ENCODE peak calls at places on chromosomes 11 and 22, in four cellular contexts. A is bronchial epithelial cell, Z is AG04450, B is body of pancreas. I is an unnamed sample.

GRCh38 chr11:36635463-36635862 is 37.4 kb upstream of the RAG2 start:
- DNase-seq in A (no peak), Z (no peak), B (no peak), I (no peak)

GRCh38 chr11:67409781-67410368 is 5.6 kb upstream of the CARNS1 start:
- DNase-seq in A (no peak), Z (no peak), B (peak), I (no peak)

GRCh38 chr11:18523079-18523478 is 3.7 kb downstream of the TSG101 start:
- DNase-seq in A (peak), Z (no peak), B (no peak), I (no peak)

GRCh38 chr11:126311464-126312291 is 7.8 kb downstream of the DCPS start:
- DNase-seq in A (no peak), Z (no peak), B (no peak), I (no peak)

GRCh38 chr22:31637938-31638618 is 23.9 kb downstream of the PISD start:
- DNase-seq in A (peak), Z (no peak), B (no peak), I (no peak)

GRCh38 chr11:105398636-105399035 is 211.2 kb upstream of the GRIA4 start:
- DNase-seq in A (no peak), Z (no peak), B (no peak), I (no peak)

GRCh38 chr11:27471588-27472397 is 797 bp downstream of the LGR4 start:
- DNase-seq in A (no peak), Z (no peak), B (peak), I (no peak)

GRCh38 chr11:104043678-104044239 is 7.3 kb downstream of the DDI1 start:
- DNase-seq in A (no peak), Z (no peak), B (no peak), I (no peak)

GRCh38 chr22:50469377-50470305 is 5.2 kb downstream of the SBF1 start:
- DNase-seq in A (peak), Z (no peak), B (peak), I (no peak)

GRCh38 chr11:64870176-64870892 is 8.1 kb downstream of the EHD1 start:
- DNase-seq in A (peak), Z (no peak), B (no peak), I (no peak)

GRCh38 chr11:119148855-119149370 is at the start of gene ABCG4:
- DNase-seq in A (no peak), Z (no peak), B (peak), I (no peak)

GRCh38 chr11:7573558-7574296 is 59.9 kb downstream of the PPFIBP2 start:
- DNase-seq in A (no peak), Z (no peak), B (no peak), I (no peak)

GRCh38 chr11:67545280-67545679 is 22.0 kb upstream of the CABP2 start:
- DNase-seq in A (no peak), Z (no peak), B (peak), I (no peak)

GRCh38 chr11:64250875-64251721 is at the start of gene PLCB3:
- DNase-seq in A (no peak), Z (no peak), B (peak), I (no peak)

GRCh38 chr11:102121329-102121728 is 11.1 kb downstream of the YAP1 start:
- DNase-seq in A (no peak), Z (no peak), B (no peak), I (no peak)

GRCh38 chr11:68450711-68451110 is 9.8 kb upstream of the PPP6R3 start:
- DNase-seq in A (no peak), Z (no peak), B (no peak), I (no peak)

GRCh38 chr11:4118107-4118506 is 23.5 kb downstream of the RRM1 start:
- DNase-seq in A (peak), Z (no peak), B (no peak), I (no peak)

GRCh38 chr11:35247863-35248262 is 108.9 kb downstream of the CD44 start:
- DNase-seq in A (no peak), Z (no peak), B (no peak), I (no peak)

GRCh38 chr22:23524226-23524625 is 55.9 kb downstream of the IGLL1 start:
- DNase-seq in A (no peak), Z (no peak), B (no peak), I (no peak)

GRCh38 chr22:45067731-45068130 is 57.9 kb upstream of the PHF21B start:
- DNase-seq in A (no peak), Z (no peak), B (no peak), I (no peak)

GRCh38 chr11:2896047-2896446 is 10.5 kb upstream of the CDKN1C start:
- DNase-seq in A (no peak), Z (no peak), B (no peak), I (no peak)

GRCh38 chr22:35674335-35674734 is 26.1 kb downstream of the APOL6 start:
- DNase-seq in A (no peak), Z (no peak), B (no peak), I (no peak)

GRCh38 chr11:134634897-134635831 is 223.1 kb upstream of the B3GAT1 start:
- DNase-seq in A (no peak), Z (no peak), B (no peak), I (peak)
- TF ChIP-seq CTCF in A (no peak), Z (no peak), B (no peak), I (no peak)

GRCh38 chr11:12377106-12377823 is at the start of gene PARVA:
- DNase-seq in A (peak), Z (peak), B (peak), I (no peak)
- TF ChIP-seq CTCF in A (no peak), Z (no peak), B (peak), I (no peak)

GRCh38 chr11:117410861-117411725 is 83.4 kb downstream of the CEP164 start:
- DNase-seq in A (no peak), Z (no peak), B (no peak), I (no peak)

GRCh38 chr11:117410238-117410637 is 82.6 kb downstream of the CEP164 start:
- DNase-seq in A (no peak), Z (no peak), B (no peak), I (no peak)

GRCh38 chr11:117412176-117412575 is 84.5 kb downstream of the CEP164 start:
- DNase-seq in A (no peak), Z (no peak), B (no peak), I (no peak)

GRCh38 chr11:117412653-117413275 is 85.1 kb downstream of the CEP164 start:
- DNase-seq in A (no peak), Z (no peak), B (no peak), I (no peak)

GRCh38 chr11:117411736-117412135 is 84.1 kb downstream of the CEP164 start:
- DNase-seq in A (no peak), Z (no peak), B (no peak), I (no peak)
- TF ChIP-seq CTCF in A (no peak), Z (no peak), B (no peak), I (no peak)

GRCh38 chr11:58060535-58060934 is 29.8 kb downstream of the OR6Q1 start:
- DNase-seq in A (no peak), Z (no peak), B (peak), I (no peak)

GRCh38 chr11:58058276-58059010 is 27.7 kb downstream of the OR6Q1 start:
- DNase-seq in A (peak), Z (no peak), B (peak), I (peak)

GRCh38 chr11:58059011-58059358 is 28.2 kb downstream of the OR6Q1 start:
- DNase-seq in A (peak), Z (peak), B (peak), I (no peak)

GRCh38 chr11:58061813-58062212 is 31.1 kb downstream of the OR6Q1 start:
- DNase-seq in A (peak), Z (peak), B (no peak), I (no peak)

DNA sequence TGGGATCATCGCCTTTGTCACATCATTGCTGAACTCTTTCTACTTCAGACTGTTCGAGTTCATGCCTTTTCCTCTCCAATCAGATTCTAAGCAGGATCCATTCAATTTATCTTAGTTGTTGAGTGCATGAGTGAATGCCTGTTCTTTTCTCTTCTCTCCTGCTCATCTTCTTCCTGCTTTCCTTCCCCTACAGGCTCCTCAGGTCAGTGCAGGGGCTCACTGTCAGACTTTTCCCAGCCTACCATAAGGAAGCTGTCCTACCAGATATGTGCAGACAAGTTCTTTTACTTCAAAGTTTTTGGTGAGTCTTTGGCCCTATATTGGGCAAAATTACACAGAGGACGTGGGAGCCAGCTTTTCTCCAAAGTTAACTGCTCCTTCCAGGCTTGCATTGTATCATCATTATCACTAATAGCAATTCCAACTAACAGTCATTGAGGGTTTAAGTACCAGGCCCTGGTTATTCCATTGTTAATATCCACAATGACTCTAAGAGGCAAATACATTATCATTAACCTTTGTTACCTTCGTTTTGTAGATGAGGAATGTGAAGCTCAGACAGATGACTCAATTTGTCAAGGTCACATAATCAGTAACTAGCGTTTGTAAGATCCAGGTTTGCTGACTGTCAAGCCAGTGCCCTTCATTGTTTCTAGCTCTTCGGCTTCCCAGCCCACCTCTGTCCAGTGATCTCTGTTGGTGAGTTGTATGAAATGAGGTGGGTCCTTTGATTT is 30.4 kb downstream of the OR6Q1 start:
- DNase-seq in A (peak), Z (no peak), B (no peak), I (no peak)
- TF ChIP-seq CTCF in A (peak), Z (peak), B (no peak), I (no peak)

GRCh38 chr11:59182457-59183151 is 10.7 kb downstream of the DTX4 start:
- DNase-seq in A (peak), Z (no peak), B (no peak), I (no peak)
- TF ChIP-seq CTCF in A (peak), Z (peak), B (peak), I (no peak)